ENCODE peak calls at places on chromosomes 11 and 22, in nine cellular contexts. One of them, this sample, is unnamed.

GRCh38 chr11:122235615-122236014 is 119.6 kb upstream of the BLID start:
- DNase-seq in stimulated activated CD8-positive, alpha-beta memory T cell treated with anti-CD3 and anti-CD28 coated beads, Interleukin-15, amount 100 ng/mL, for 4 hours: no peak
- DNase-seq in T-helper 22 cell: no peak
- DNase-seq in HT1080: peak
- DNase-seq in neural progenitor cell: no peak
- DNase-seq in fibroblast of lung: peak
- DNase-seq in T-helper 9 cell: no peak
- DNase-seq in heart left ventricle: no peak
- DNase-seq in effector CD4-positive, alpha-beta T cell: no peak
- DNase-seq in this sample: no peak

GRCh38 chr11:126925321-126926093 is 75.1 kb downstream of the KIRREL3 start:
- DNase-seq in stimulated activated CD8-positive, alpha-beta memory T cell treated with anti-CD3 and anti-CD28 coated beads, Interleukin-15, amount 100 ng/mL, for 4 hours: no peak
- DNase-seq in T-helper 22 cell: no peak
- DNase-seq in HT1080: peak
- DNase-seq in neural progenitor cell: no peak
- DNase-seq in fibroblast of lung: peak
- DNase-seq in T-helper 9 cell: no peak
- DNase-seq in heart left ventricle: no peak
- DNase-seq in effector CD4-positive, alpha-beta T cell: no peak
- DNase-seq in this sample: no peak

GRCh38 chr22:24566899-24567511 is 11.2 kb downstream of the SNRPD3 start:
- DNase-seq in stimulated activated CD8-positive, alpha-beta memory T cell treated with anti-CD3 and anti-CD28 coated beads, Interleukin-15, amount 100 ng/mL, for 4 hours: no peak
- DNase-seq in T-helper 22 cell: no peak
- DNase-seq in HT1080: no peak
- DNase-seq in neural progenitor cell: no peak
- DNase-seq in fibroblast of lung: no peak
- DNase-seq in T-helper 9 cell: no peak
- DNase-seq in heart left ventricle: no peak
- DNase-seq in effector CD4-positive, alpha-beta T cell: no peak
- DNase-seq in this sample: no peak

GRCh38 chr11:67691149-67691548 is 16.7 kb upstream of the ALDH3B2 start:
- DNase-seq in stimulated activated CD8-positive, alpha-beta memory T cell treated with anti-CD3 and anti-CD28 coated beads, Interleukin-15, amount 100 ng/mL, for 4 hours: no peak
- DNase-seq in T-helper 22 cell: no peak
- DNase-seq in HT1080: no peak
- DNase-seq in neural progenitor cell: peak
- DNase-seq in fibroblast of lung: no peak
- DNase-seq in T-helper 9 cell: no peak
- DNase-seq in heart left ventricle: no peak
- DNase-seq in effector CD4-positive, alpha-beta T cell: no peak
- DNase-seq in this sample: no peak

GRCh38 chr11:114317738-114318137 is 21.5 kb downstream of the NNMT start:
- DNase-seq in stimulated activated CD8-positive, alpha-beta memory T cell treated with anti-CD3 and anti-CD28 coated beads, Interleukin-15, amount 100 ng/mL, for 4 hours: no peak
- DNase-seq in T-helper 22 cell: no peak
- DNase-seq in HT1080: peak
- DNase-seq in neural progenitor cell: peak
- DNase-seq in fibroblast of lung: peak
- DNase-seq in T-helper 9 cell: no peak
- DNase-seq in heart left ventricle: no peak
- DNase-seq in effector CD4-positive, alpha-beta T cell: no peak
- DNase-seq in this sample: no peak

GRCh38 chr11:113288286-113288863 is 26.0 kb upstream of the TTC12 start:
- DNase-seq in stimulated activated CD8-positive, alpha-beta memory T cell treated with anti-CD3 and anti-CD28 coated beads, Interleukin-15, amount 100 ng/mL, for 4 hours: no peak
- DNase-seq in T-helper 22 cell: no peak
- DNase-seq in HT1080: no peak
- DNase-seq in neural progenitor cell: no peak
- DNase-seq in fibroblast of lung: no peak
- DNase-seq in T-helper 9 cell: no peak
- DNase-seq in heart left ventricle: no peak
- DNase-seq in effector CD4-positive, alpha-beta T cell: no peak
- DNase-seq in this sample: no peak

GRCh38 chr11:5092821-5093585 is 23.6 kb downstream of the OR52E1 start:
- DNase-seq in stimulated activated CD8-positive, alpha-beta memory T cell treated with anti-CD3 and anti-CD28 coated beads, Interleukin-15, amount 100 ng/mL, for 4 hours: no peak
- DNase-seq in T-helper 22 cell: no peak
- DNase-seq in HT1080: peak
- DNase-seq in neural progenitor cell: no peak
- DNase-seq in fibroblast of lung: no peak
- DNase-seq in T-helper 9 cell: no peak
- DNase-seq in heart left ventricle: no peak
- DNase-seq in effector CD4-positive, alpha-beta T cell: no peak
- DNase-seq in this sample: no peak

GRCh38 chr11:78453140-78453935 is 35.7 kb upstream of the GAB2 start:
- DNase-seq in stimulated activated CD8-positive, alpha-beta memory T cell treated with anti-CD3 and anti-CD28 coated beads, Interleukin-15, amount 100 ng/mL, for 4 hours: no peak
- DNase-seq in T-helper 22 cell: no peak
- DNase-seq in HT1080: no peak
- DNase-seq in neural progenitor cell: no peak
- DNase-seq in fibroblast of lung: peak
- DNase-seq in T-helper 9 cell: no peak
- DNase-seq in heart left ventricle: no peak
- DNase-seq in effector CD4-positive, alpha-beta T cell: no peak
- DNase-seq in this sample: no peak

GRCh38 chr11:35116762-35117588 is 22.0 kb upstream of the CD44 start:
- DNase-seq in stimulated activated CD8-positive, alpha-beta memory T cell treated with anti-CD3 and anti-CD28 coated beads, Interleukin-15, amount 100 ng/mL, for 4 hours: no peak
- DNase-seq in T-helper 22 cell: no peak
- DNase-seq in HT1080: no peak
- DNase-seq in neural progenitor cell: no peak
- DNase-seq in fibroblast of lung: no peak
- DNase-seq in T-helper 9 cell: no peak
- DNase-seq in heart left ventricle: no peak
- DNase-seq in effector CD4-positive, alpha-beta T cell: no peak
- DNase-seq in this sample: no peak

GRCh38 chr11:14974723-14975587 is 2.8 kb upstream of the CALCA start:
- DNase-seq in stimulated activated CD8-positive, alpha-beta memory T cell treated with anti-CD3 and anti-CD28 coated beads, Interleukin-15, amount 100 ng/mL, for 4 hours: no peak
- DNase-seq in T-helper 22 cell: no peak
- DNase-seq in HT1080: peak
- DNase-seq in neural progenitor cell: peak
- DNase-seq in fibroblast of lung: peak
- DNase-seq in T-helper 9 cell: peak
- DNase-seq in heart left ventricle: peak
- DNase-seq in effector CD4-positive, alpha-beta T cell: peak
- DNase-seq in this sample: no peak

GRCh38 chr11:12756101-12756500 is 81.9 kb downstream of the TEAD1 start:
- DNase-seq in stimulated activated CD8-positive, alpha-beta memory T cell treated with anti-CD3 and anti-CD28 coated beads, Interleukin-15, amount 100 ng/mL, for 4 hours: no peak
- DNase-seq in T-helper 22 cell: no peak
- DNase-seq in HT1080: no peak
- DNase-seq in neural progenitor cell: no peak
- DNase-seq in fibroblast of lung: no peak
- DNase-seq in T-helper 9 cell: no peak
- DNase-seq in heart left ventricle: no peak
- DNase-seq in effector CD4-positive, alpha-beta T cell: no peak
- DNase-seq in this sample: no peak

GRCh38 chr22:37173709-37174108 is 14.3 kb downstream of the C1QTNF6 start:
- DNase-seq in stimulated activated CD8-positive, alpha-beta memory T cell treated with anti-CD3 and anti-CD28 coated beads, Interleukin-15, amount 100 ng/mL, for 4 hours: no peak
- DNase-seq in T-helper 22 cell: no peak
- DNase-seq in HT1080: no peak
- DNase-seq in neural progenitor cell: no peak
- DNase-seq in fibroblast of lung: no peak
- DNase-seq in T-helper 9 cell: no peak
- DNase-seq in heart left ventricle: peak
- DNase-seq in effector CD4-positive, alpha-beta T cell: no peak
- DNase-seq in this sample: peak

GRCh38 chr11:6459049-6459448 is 14.7 kb downstream of the TRIM3 start:
- DNase-seq in stimulated activated CD8-positive, alpha-beta memory T cell treated with anti-CD3 and anti-CD28 coated beads, Interleukin-15, amount 100 ng/mL, for 4 hours: no peak
- DNase-seq in T-helper 22 cell: no peak
- DNase-seq in HT1080: no peak
- DNase-seq in neural progenitor cell: no peak
- DNase-seq in fibroblast of lung: no peak
- DNase-seq in T-helper 9 cell: no peak
- DNase-seq in heart left ventricle: no peak
- DNase-seq in effector CD4-positive, alpha-beta T cell: no peak
- DNase-seq in this sample: no peak

GRCh38 chr22:22576244-22576988 is 17.4 kb upstream of the PRAME start:
- DNase-seq in stimulated activated CD8-positive, alpha-beta memory T cell treated with anti-CD3 and anti-CD28 coated beads, Interleukin-15, amount 100 ng/mL, for 4 hours: no peak
- DNase-seq in T-helper 22 cell: no peak
- DNase-seq in HT1080: peak
- DNase-seq in neural progenitor cell: peak
- DNase-seq in fibroblast of lung: peak
- DNase-seq in T-helper 9 cell: peak
- DNase-seq in heart left ventricle: no peak
- DNase-seq in effector CD4-positive, alpha-beta T cell: no peak
- DNase-seq in this sample: no peak

GRCh38 chr11:131745405-131745804 is 375.0 kb downstream of the NTM start:
- DNase-seq in stimulated activated CD8-positive, alpha-beta memory T cell treated with anti-CD3 and anti-CD28 coated beads, Interleukin-15, amount 100 ng/mL, for 4 hours: no peak
- DNase-seq in T-helper 22 cell: no peak
- DNase-seq in HT1080: peak
- DNase-seq in neural progenitor cell: no peak
- DNase-seq in fibroblast of lung: peak
- DNase-seq in T-helper 9 cell: no peak
- DNase-seq in heart left ventricle: no peak
- DNase-seq in effector CD4-positive, alpha-beta T cell: no peak
- DNase-seq in this sample: no peak

GRCh38 chr11:13009921-13010736 is 1.0 kb downstream of the RASSF10 start:
- DNase-seq in stimulated activated CD8-positive, alpha-beta memory T cell treated with anti-CD3 and anti-CD28 coated beads, Interleukin-15, amount 100 ng/mL, for 4 hours: no peak
- DNase-seq in T-helper 22 cell: no peak
- DNase-seq in HT1080: no peak
- DNase-seq in neural progenitor cell: peak
- DNase-seq in fibroblast of lung: peak
- DNase-seq in T-helper 9 cell: no peak
- DNase-seq in heart left ventricle: peak
- DNase-seq in effector CD4-positive, alpha-beta T cell: no peak
- DNase-seq in this sample: peak

GRCh38 chr22:38017939-38018885 is 33.9 kb upstream of the SOX10 start:
- DNase-seq in stimulated activated CD8-positive, alpha-beta memory T cell treated with anti-CD3 and anti-CD28 coated beads, Interleukin-15, amount 100 ng/mL, for 4 hours: no peak
- DNase-seq in T-helper 22 cell: no peak
- DNase-seq in HT1080: no peak
- DNase-seq in neural progenitor cell: no peak
- DNase-seq in fibroblast of lung: no peak
- DNase-seq in T-helper 9 cell: no peak
- DNase-seq in heart left ventricle: no peak
- DNase-seq in effector CD4-positive, alpha-beta T cell: no peak
- DNase-seq in this sample: no peak

GRCh38 chr22:39942433-39943213 is 17.6 kb upstream of the TMA7B start:
- DNase-seq in stimulated activated CD8-positive, alpha-beta memory T cell treated with anti-CD3 and anti-CD28 coated beads, Interleukin-15, amount 100 ng/mL, for 4 hours: no peak
- DNase-seq in T-helper 22 cell: no peak
- DNase-seq in HT1080: no peak
- DNase-seq in neural progenitor cell: no peak
- DNase-seq in fibroblast of lung: no peak
- DNase-seq in T-helper 9 cell: no peak
- DNase-seq in heart left ventricle: no peak
- DNase-seq in effector CD4-positive, alpha-beta T cell: no peak
- DNase-seq in this sample: no peak

GRCh38 chr11:104873252-104873651 is 25.0 kb downstream of the CASP12 start:
- DNase-seq in stimulated activated CD8-positive, alpha-beta memory T cell treated with anti-CD3 and anti-CD28 coated beads, Interleukin-15, amount 100 ng/mL, for 4 hours: no peak
- DNase-seq in T-helper 22 cell: no peak
- DNase-seq in HT1080: no peak
- DNase-seq in neural progenitor cell: no peak
- DNase-seq in fibroblast of lung: no peak
- DNase-seq in T-helper 9 cell: no peak
- DNase-seq in heart left ventricle: no peak
- DNase-seq in effector CD4-positive, alpha-beta T cell: no peak
- DNase-seq in this sample: no peak